ENCODE peak calls at places on chromosome 15, in six cellular contexts. O is RWPE1, J is GM12865, Z is OCI-LY7, A is fibroblast of mammary gland, S is Peyer's patch. I is an unnamed sample.

GRCh38 chr15:43977072-43977884 is 150.5 kb downstream of the WDR76 start:
- DNase-seq in O (no peak), J (peak; percentile 90), Z (peak; percentile 37), A (no peak), S (peak; percentile 51), I (peak; percentile 28)

GRCh38 chr15:34241376-34242350 is 16.8 kb downstream of the EMC4 start:
- DNase-seq in O (peak; percentile 34), J (peak; percentile 68), Z (peak; percentile 57), A (peak; percentile 64), S (no peak), I (peak; percentile 44)

GRCh38 chr15:34318277-34319079 is 19.1 kb downstream of the SLC12A6 start:
- DNase-seq in O (peak; percentile 83), J (peak; percentile 73), Z (peak; percentile 23), A (peak; percentile 79), S (peak; percentile 58), I (peak; percentile 35)

GRCh38 chr15:55649058-55649423 is 60.9 kb upstream of the PYGO1 start:
- DNase-seq in O (peak; percentile 34), J (no peak), Z (no peak), A (peak; percentile 58), S (no peak), I (no peak)

GRCh38 chr15:77026501-77027110 is 31.7 kb downstream of the PSTPIP1 start:
- DNase-seq in O (no peak), J (no peak), Z (no peak), A (no peak), S (no peak), I (no peak)

GRCh38 chr15:89155656-89156055 is 65.7 kb downstream of the RLBP1 start:
- DNase-seq in O (no peak), J (no peak), Z (no peak), A (no peak), S (no peak), I (no peak)

GRCh38 chr15:55240125-55240760 is 43.5 kb upstream of the RSL24D1 start:
- DNase-seq in O (no peak), J (no peak), Z (no peak), A (no peak), S (no peak), I (no peak)

GRCh38 chr15:77035999-77036471 is 34.9 kb downstream of the TSPAN3 start:
- DNase-seq in O (no peak), J (no peak), Z (no peak), A (no peak), S (peak; percentile 1), I (peak; percentile 9)

GRCh38 chr15:48205981-48206380 is at the start of gene SLC12A1:
- DNase-seq in O (no peak), J (no peak), Z (no peak), A (no peak), S (no peak), I (no peak)

GRCh38 chr15:80171787-80172186 is 19.0 kb downstream of the FAH start:
- DNase-seq in O (no peak), J (no peak), Z (no peak), A (no peak), S (no peak), I (no peak)

GRCh38 chr15:60591491-60592385 is 112.8 kb upstream of the ICE2 start:
- DNase-seq in O (peak; percentile 21), J (peak; percentile 56), Z (peak; percentile 27), A (no peak), S (no peak), I (peak; percentile 74)

GRCh38 chr15:63601026-63601726 is 4.0 kb downstream of the FBXL22 start:
- DNase-seq in O (peak; percentile 43), J (peak; percentile 58), Z (no peak), A (no peak), S (peak; percentile 57), I (peak; percentile 64)

GRCh38 chr15:60347480-60348069 is 50.2 kb downstream of the ANXA2 start:
- DNase-seq in O (no peak), J (no peak), Z (no peak), A (no peak), S (no peak), I (no peak)

DNA sequence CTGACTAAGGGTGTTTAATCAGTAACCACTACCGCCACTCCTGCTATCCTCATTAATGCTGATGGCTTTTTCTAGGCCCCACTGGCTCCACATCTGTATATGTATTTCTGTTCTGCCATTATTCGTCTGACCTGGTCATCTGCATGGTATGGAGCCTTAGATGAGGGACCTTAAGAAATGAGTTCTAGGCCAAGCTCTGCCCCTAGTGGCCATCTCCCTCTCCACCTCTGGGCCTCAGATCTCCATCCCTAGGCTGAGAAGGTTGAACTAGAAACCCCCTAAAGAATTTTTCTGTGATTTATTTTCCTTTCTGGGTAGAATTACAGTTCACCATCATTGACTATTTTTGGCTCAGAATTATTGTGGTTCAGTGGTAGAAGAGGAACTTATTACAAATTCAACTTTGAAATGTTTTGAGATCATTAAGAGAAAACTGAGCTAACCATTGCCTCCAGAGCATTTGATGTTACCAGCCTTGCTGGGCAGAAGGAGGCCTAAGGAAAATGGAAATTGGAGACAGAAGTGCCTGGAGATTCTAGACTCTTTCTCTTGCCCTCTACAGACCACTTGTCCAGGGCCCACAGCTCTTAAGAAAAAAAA is 325.2 kb upstream of the NR2E3 start:
- DNase-seq in O (no peak), J (peak; percentile 45), Z (no peak), A (no peak), S (no peak), I (peak; percentile 18)
- TF ChIP-seq CTCF in O (peak; percentile 38), J (peak; percentile 63), Z (peak; percentile 75), A (peak; percentile 52), S (no peak), I (peak; percentile 56)

DNA sequence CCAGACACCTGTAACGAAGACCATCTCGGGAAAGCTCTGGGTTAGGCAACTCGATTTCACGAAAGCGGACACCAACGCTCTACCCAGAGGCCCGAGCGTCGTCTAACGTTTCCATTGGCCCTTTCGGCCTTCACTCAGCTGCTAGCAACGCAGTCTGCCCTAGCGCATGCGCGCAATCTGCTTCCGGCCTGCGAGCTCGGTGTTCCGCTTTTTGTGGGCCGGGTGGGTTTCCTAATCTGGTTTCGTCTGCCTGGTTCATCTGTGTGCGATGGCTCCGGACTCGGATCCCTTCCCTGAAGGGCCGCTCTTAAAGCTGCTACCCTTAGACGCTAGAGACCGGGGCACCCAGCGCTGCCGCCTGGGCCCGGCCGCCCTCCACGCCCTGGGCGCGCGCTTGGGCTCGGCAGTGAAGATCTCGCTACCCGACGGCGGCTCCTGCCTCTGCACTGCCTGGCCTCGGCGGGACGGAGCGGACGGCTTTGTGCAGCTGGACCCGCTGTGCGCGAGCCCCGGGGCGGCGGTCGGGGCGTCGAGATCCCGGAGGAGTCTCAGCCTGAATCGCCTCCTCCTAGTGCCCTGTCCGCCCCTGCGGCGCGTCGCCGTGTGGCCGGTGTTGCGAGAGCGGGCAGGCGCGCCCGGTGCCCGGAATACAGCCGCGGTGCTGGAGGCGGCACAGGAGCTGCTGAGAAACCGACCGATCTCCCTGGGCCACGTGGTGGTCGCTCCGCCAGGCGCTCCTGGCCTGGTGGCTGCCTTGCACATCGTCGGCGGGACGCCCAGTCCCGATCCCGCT is 24.0 kb upstream of the GATM start:
- DNase-seq in O (peak; percentile 100), J (peak; percentile 99), Z (peak; percentile 100), A (peak; percentile 99), S (peak; percentile 92), I (peak; percentile 97)
- TF ChIP-seq CTCF in O (no peak), J (no peak), Z (no peak), A (no peak), S (no peak), I (no peak)

GRCh38 chr15:69979269-69979668 is 118.4 kb downstream of the TLE3 start:
- DNase-seq in O (peak; percentile 20), J (peak; percentile 81), Z (peak; percentile 80), A (peak; percentile 3), S (peak; percentile 65), I (peak; percentile 78)
- TF ChIP-seq CTCF in O (no peak), J (peak; percentile 58), Z (peak; percentile 79), A (no peak), S (no peak), I (peak; percentile 76)

DNA sequence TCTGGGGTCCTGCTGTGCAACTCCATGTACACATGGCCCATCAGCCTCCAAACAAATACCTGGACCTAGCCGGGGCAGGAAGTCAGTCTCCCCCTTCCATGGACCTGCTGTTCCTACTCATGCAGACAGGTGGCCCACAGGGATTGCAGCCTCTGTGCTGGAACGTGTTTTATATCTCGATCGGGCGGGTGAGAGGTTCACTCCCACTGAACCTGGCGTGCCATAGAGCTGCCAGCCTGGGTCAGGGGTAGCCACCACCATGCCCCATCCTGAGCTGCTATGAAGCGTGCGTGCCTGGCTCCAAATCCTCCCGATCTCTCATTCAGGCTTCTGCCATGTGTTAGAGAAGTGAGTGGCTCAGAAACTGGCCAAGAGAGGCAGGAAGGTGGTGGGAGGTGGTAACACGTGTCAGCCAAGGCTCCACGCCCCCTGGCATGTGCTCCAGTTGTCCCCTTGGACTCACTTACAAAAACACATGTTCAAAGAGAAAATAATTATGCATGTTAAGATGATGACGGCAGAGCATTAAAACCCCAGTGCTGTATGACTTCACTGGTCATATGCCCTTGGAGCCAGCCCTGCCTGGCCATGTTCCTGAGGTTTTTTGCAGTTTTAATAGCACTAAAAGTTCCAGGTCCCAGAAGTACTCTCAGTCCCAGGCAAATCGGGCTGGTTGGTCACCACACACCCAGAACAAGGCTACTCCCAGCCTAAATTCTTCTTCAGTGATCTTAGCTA is 30.6 kb downstream of the CTSH start:
- DNase-seq in O (peak; percentile 45), J (no peak), Z (no peak), A (peak; percentile 79), S (no peak), I (no peak)
- TF ChIP-seq CTCF in O (peak; percentile 44), J (peak; percentile 20), Z (peak; percentile 54), A (peak; percentile 54), S (no peak), I (no peak)

GRCh38 chr15:45573961-45574629 is 13.1 kb upstream of the BLOC1S6 start:
- DNase-seq in O (no peak), J (peak; percentile 53), Z (peak; percentile 55), A (peak; percentile 25), S (no peak), I (no peak)
- TF ChIP-seq CTCF in O (no peak), J (peak; percentile 43), Z (peak; percentile 38), A (peak; percentile 43), S (no peak), I (no peak)

GRCh38 chr15:75367406-75367912 is 948 bp downstream of the MAN2C1 start:
- DNase-seq in O (no peak), J (no peak), Z (no peak), A (no peak), S (no peak), I (no peak)
- TF ChIP-seq CTCF in O (no peak), J (no peak), Z (no peak), A (no peak), S (no peak), I (no peak)

GRCh38 chr15:36403351-36403750 is 176.1 kb upstream of the CDIN1 start:
- DNase-seq in O (no peak), J (no peak), Z (no peak), A (no peak), S (no peak), I (no peak)

GRCh38 chr15:36398212-36398611 is 181.2 kb upstream of the CDIN1 start:
- DNase-seq in O (no peak), J (no peak), Z (no peak), A (no peak), S (no peak), I (no peak)

GRCh38 chr15:36400936-36401585 is 178.4 kb upstream of the CDIN1 start:
- DNase-seq in O (no peak), J (no peak), Z (no peak), A (no peak), S (no peak), I (no peak)

GRCh38 chr15:36399276-36399675 is 180.2 kb upstream of the CDIN1 start:
- DNase-seq in O (no peak), J (no peak), Z (no peak), A (no peak), S (no peak), I (no peak)

GRCh38 chr15:36401586-36401966 is 177.8 kb upstream of the CDIN1 start:
- DNase-seq in O (no peak), J (peak; percentile 23), Z (no peak), A (no peak), S (no peak), I (no peak)
- TF ChIP-seq CTCF in O (no peak), J (no peak), Z (no peak), A (no peak), S (no peak), I (no peak)

GRCh38 chr15:71575474-71576045 is 234.8 kb upstream of the NR2E3 start:
- DNase-seq in O (no peak), J (peak; percentile 2), Z (peak; percentile 7), A (peak; percentile 34), S (no peak), I (no peak)
- TF ChIP-seq CTCF in O (peak; percentile 71), J (peak; percentile 44), Z (peak; percentile 73), A (peak; percentile 68), S (peak; percentile 6), I (no peak)

I was measured in GM20000.